ENCODE peak calls at places on chromosomes 1 and 21, in five cellular contexts. O is activated CD8-positive, alpha-beta T cell treated with anti-CD3 and anti-CD28 coated beads, Interleukin-2, amount 10 ng/mL, durations not matched to agents 7 days and 5 days; P is kidney glomerular epithelial cell; J is stimulated activated CD4-positive, alpha-beta T cell treated with anti-CD3 and anti-CD28 coated beads, Interleukin-4, amount 100 ng/mL, for 4 hours; X is putamen. R is an unnamed sample.

GRCh38 chr1:19073311-19074186 is 117.1 kb upstream of the IFFO2 start:
- DNase-seq in O (no peak), X (no peak), P (no peak), J (no peak), R (peak)

GRCh38 chr1:91549041-91549735 is 48.5 kb downstream of the CDC7 start:
- DNase-seq in P (no peak), X (no peak), O (peak), J (no peak), R (no peak)

GRCh38 chr1:8384088-8384487 is 66.2 kb downstream of the SLC45A1 start:
- DNase-seq in P (no peak), O (no peak), J (no peak), X (no peak), R (no peak)

GRCh38 chr1:159900086-159900680 is at the start of gene CFAP45:
- DNase-seq in J (no peak), X (no peak), P (no peak), O (no peak), R (no peak)

GRCh38 chr1:102640872-102641271 is 467.4 kb downstream of the COL11A1 start:
- DNase-seq in O (no peak), P (no peak), X (no peak), J (no peak), R (no peak)

GRCh38 chr1:152110365-152110859 is 4.8 kb downstream of the TCHH start:
- DNase-seq in X (peak), O (peak), J (peak), P (peak), R (peak)

GRCh38 chr21:15250384-15250783 is 185.6 kb upstream of the NRIP1 start:
- DNase-seq in X (no peak), P (peak), J (no peak), O (no peak), R (no peak)

GRCh38 chr1:33045246-33045645 is 8.6 kb upstream of the AK2 start:
- DNase-seq in P (no peak), J (no peak), O (no peak), X (no peak), R (peak)

GRCh38 chr1:98051065-98051675 is 130.3 kb upstream of the DPYD start:
- DNase-seq in O (peak), X (peak), P (peak), J (peak), R (peak)

GRCh38 chr1:157937743-157938142 is 55.7 kb upstream of the KIRREL1 start:
- DNase-seq in O (no peak), P (no peak), X (no peak), J (no peak), R (peak)

GRCh38 chr1:174074757-174075156 is 52.6 kb upstream of the RC3H1 start:
- DNase-seq in X (peak), J (no peak), O (no peak), P (peak), R (no peak)

GRCh38 chr1:76501576-76502219 is 365.6 kb upstream of the ST6GALNAC5 start:
- DNase-seq in X (no peak), O (no peak), P (no peak), J (no peak), R (no peak)

GRCh38 chr1:8423134-8423701 is 105.3 kb downstream of the SLC45A1 start:
- DNase-seq in P (no peak), J (peak), O (peak), X (no peak), R (peak)

GRCh38 chr1:37068897-37069296 is 34.6 kb upstream of the GRIK3 start:
- DNase-seq in J (no peak), X (no peak), P (no peak), O (no peak), R (no peak)

GRCh38 chr1:209813902-209814301 is 8.0 kb upstream of the IRF6 start:
- DNase-seq in P (no peak), O (no peak), X (no peak), J (no peak), R (no peak)

GRCh38 chr1:54390655-54391054 is 15.5 kb downstream of the SSBP3 start:
- DNase-seq in O (no peak), J (no peak), X (no peak), P (no peak), R (peak)

GRCh38 chr1:109383087-109383779 is 14.5 kb downstream of the SORT1 start:
- DNase-seq in X (no peak), J (no peak), O (no peak), P (no peak), R (no peak)

GRCh38 chr1:17013598-17014320 is 2.0 kb upstream of the ATP13A2 start:
- DNase-seq in O (no peak), X (no peak), P (no peak), J (no peak), R (no peak)

GRCh38 chr21:26099610-26100219 is 70.9 kb downstream of the APP start:
- DNase-seq in P (no peak), O (no peak), J (no peak), X (no peak), R (peak)

GRCh38 chr1:234322979-234323378 is 50.3 kb upstream of the COA6 start:
- DNase-seq in J (peak), X (no peak), P (no peak), O (peak), R (no peak)

GRCh38 chr1:171742577-171742922 is 685 bp upstream of the VAMP4 start:
- DNase-seq in J (peak), X (no peak), O (peak), P (peak), R (peak)

GRCh38 chr1:42017259-42017658 is 98.5 kb upstream of the HIVEP3 start:
- DNase-seq in O (peak), J (no peak), X (no peak), P (no peak), R (no peak)

GRCh38 chr1:85494957-85495266 is 30.0 kb upstream of the DDAH1 start:
- DNase-seq in O (no peak), P (no peak), X (no peak), J (no peak), R (no peak)

GRCh38 chr1:16032388-16033100 is 10.7 kb downstream of the CLCNKA start:
- DNase-seq in X (peak), J (peak), P (peak), O (peak), R (peak)

GRCh38 chr1:244022301-244022700 is 28.8 kb upstream of the ZBTB18 start:
- DNase-seq in J (no peak), X (no peak), P (no peak), O (no peak), R (no peak)

GRCh38 chr1:204513117-204513716 is 3.0 kb upstream of the MDM4 start:
- DNase-seq in J (peak), P (no peak), O (peak), X (peak), R (no peak)

GRCh38 chr1:31371560-31371959 is 1.3 kb downstream of the FABP3 start:
- DNase-seq in J (no peak), X (no peak), O (no peak), P (no peak), R (no peak)

GRCh38 chr21:31798842-31799691 is 67.1 kb upstream of the SCAF4 start:
- DNase-seq in O (no peak), P (no peak), X (peak), J (no peak), R (no peak)

GRCh38 chr1:234745844-234746797 is 136.1 kb upstream of the IRF2BP2 start:
- DNase-seq in X (peak), O (no peak), J (no peak), P (peak), R (peak)

GRCh38 chr1:78410643-78411042 is 80.1 kb upstream of the PTGFR start:
- DNase-seq in X (no peak), P (no peak), O (no peak), J (no peak), R (no peak)

GRCh38 chr1:207282049-207282448 is 39.4 kb upstream of the CD55 start:
- DNase-seq in O (no peak), X (no peak), P (peak), J (no peak), R (no peak)

GRCh38 chr21:42096593-42096992 is 25.5 kb downstream of the UMODL1 start:
- DNase-seq in O (no peak), P (no peak), X (no peak), J (no peak), R (no peak)

GRCh38 chr1:84260852-84261518 is 40.5 kb upstream of the SAMD13 start:
- DNase-seq in P (no peak), J (no peak), O (no peak), X (no peak), R (no peak)

GRCh38 chr1:47881505-47882442 is 115.4 kb downstream of the TRABD2B start:
- DNase-seq in X (no peak), O (no peak), J (no peak), P (no peak), R (no peak)

GRCh38 chr1:184881941-184882648 is 92.2 kb downstream of the NIBAN1 start:
- DNase-seq in J (no peak), X (no peak), P (no peak), O (no peak), R (no peak)

GRCh38 chr21:35974801-35975200 is 85.5 kb downstream of the SETD4 start:
- DNase-seq in P (no peak), J (no peak), O (no peak), X (no peak), R (no peak)

GRCh38 chr1:223654083-223654482 is 11.4 kb downstream of the CAPN8 start:
- DNase-seq in X (no peak), J (no peak), P (no peak), O (no peak), R (no peak)

GRCh38 chr1:193654951-193655705 is 468.7 kb upstream of the B3GALT2 start:
- DNase-seq in P (no peak), X (no peak), J (no peak), O (no peak), R (no peak)

R was measured in head of caudate nucleus.